ENCODE peak calls at places on chromosome 17, in five cellular contexts. A is non-pigmented ciliary epithelial cell, O is lower lobe of right lung, N is fibroblast of lung, W is pons. X is an unnamed sample.

GRCh38 chr17:350706-351435 is 1.7 kb downstream of the RPH3AL start:
- DNase-seq in O (peak), W (peak), N (peak), A (no peak), X (no peak)

GRCh38 chr17:45325810-45326209 is 9.0 kb upstream of the MAP3K14 start:
- DNase-seq in O (peak), W (no peak), N (no peak), A (no peak), X (no peak)

GRCh38 chr17:71117461-71117860 is 948.1 kb downstream of the KCNJ2 start:
- DNase-seq in W (no peak), N (no peak), O (no peak), A (peak), X (no peak)

GRCh38 chr17:64641499-64641898 is 20.6 kb downstream of the SMURF2 start:
- DNase-seq in N (peak), W (no peak), A (peak), O (no peak), X (no peak)

GRCh38 chr17:61230972-61231820 is 168.4 kb upstream of the TBX2 start:
- DNase-seq in N (no peak), W (no peak), A (no peak), O (no peak), X (no peak)

GRCh38 chr17:80817321-80817845 is 174.3 kb upstream of the CHMP6 start:
- DNase-seq in W (no peak), N (no peak), A (no peak), O (peak), X (no peak)

GRCh38 chr17:12987120-12987519 is 30.7 kb downstream of the ELAC2 start:
- DNase-seq in A (no peak), O (no peak), N (no peak), W (no peak), X (no peak)

GRCh38 chr17:77196251-77196650 is 55.5 kb downstream of the SEC14L1 start:
- DNase-seq in W (no peak), A (no peak), N (no peak), O (no peak), X (no peak)

GRCh38 chr17:42154514-42154883 is 290 bp downstream of the RAB5C start:
- DNase-seq in A (no peak), N (no peak), W (no peak), O (no peak), X (no peak)

GRCh38 chr17:61511480-61512182 is 59.4 kb downstream of the TBX4 start:
- DNase-seq in N (no peak), W (no peak), A (no peak), O (no peak), X (no peak)

GRCh38 chr17:75059369-75060345 is 12.6 kb downstream of the KCTD2 start:
- DNase-seq in W (peak), O (no peak), N (peak), A (no peak), X (no peak)

GRCh38 chr17:6752068-6752909 is 3.6 kb upstream of the XAF1 start:
- DNase-seq in N (peak), O (no peak), W (peak), A (peak), X (no peak)

GRCh38 chr17:50129946-50130777 is at the start of gene SAMD14:
- DNase-seq in O (no peak), N (no peak), A (no peak), W (no peak), X (no peak)

GRCh38 chr17:66310528-66311148 is 8.2 kb downstream of the PRKCA start:
- DNase-seq in A (no peak), N (no peak), O (no peak), W (no peak), X (no peak)

GRCh38 chr17:81049372-81049911 is 14.5 kb downstream of the BAIAP2 start:
- DNase-seq in W (no peak), N (no peak), O (no peak), A (no peak), X (no peak)

GRCh38 chr17:35568561-35568960 is 7.9 kb upstream of the SLFN14 start:
- DNase-seq in O (no peak), N (peak), A (no peak), W (no peak), X (peak)

GRCh38 chr17:27545562-27546229 is 85.3 kb upstream of the LGALS9 start:
- DNase-seq in A (no peak), W (no peak), O (no peak), N (peak), X (no peak)

GRCh38 chr17:17019891-17020456 is 22.3 kb upstream of the MPRIP start:
- DNase-seq in W (no peak), N (no peak), A (no peak), O (peak), X (no peak)

GRCh38 chr17:36643086-36643685 is 41.8 kb downstream of the MRM1 start:
- DNase-seq in W (no peak), A (no peak), O (no peak), N (no peak), X (no peak)

GRCh38 chr17:5537251-5537650 is 47.1 kb downstream of the NLRP1 start:
- DNase-seq in A (no peak), W (peak), O (no peak), N (peak), X (no peak)

GRCh38 chr17:6110592-6110991 is 40.4 kb downstream of the WSCD1 start:
- DNase-seq in A (no peak), N (no peak), O (no peak), W (no peak), X (no peak)

GRCh38 chr17:74241434-74241833 is 28.1 kb downstream of the TTYH2 start:
- DNase-seq in W (peak), N (no peak), A (no peak), O (peak), X (no peak)

GRCh38 chr17:57609125-57609877 is 135.8 kb downstream of the CCDC182 start:
- DNase-seq in O (no peak), A (no peak), W (peak), N (no peak), X (no peak)

GRCh38 chr17:19728114-19728495 is 11.7 kb upstream of the SLC47A2 start:
- DNase-seq in N (peak), W (peak), A (no peak), O (peak), X (no peak)

GRCh38 chr17:21239680-21240374 is 13.4 kb downstream of the NATD1 start:
- DNase-seq in A (no peak), O (no peak), N (peak), W (no peak), X (no peak)